ENCODE peak calls at places on chromosome 13, in five cellular contexts. B is activated CD8-positive, alpha-beta memory T cell treated with anti-CD3 and anti-CD28 coated beads for 48 hours; H is AG04450; E is glutamatergic neuron; K is heart right ventricle. Y is an unnamed sample.

GRCh38 chr13:20297181-20297580 is 65.1 kb upstream of the GJB6 start:
- DNase-seq in H (no peak), B (no peak), E (no peak), K (no peak), Y (no peak)

GRCh38 chr13:40562975-40563349 is 103.5 kb downstream of the FOXO1 start:
- DNase-seq in H (no peak), B (no peak), K (no peak), E (no peak), Y (no peak)

GRCh38 chr13:95931300-95932025 is 121.7 kb downstream of the UGGT2 start:
- DNase-seq in K (no peak), B (no peak), H (no peak), E (no peak), Y (no peak)

GRCh38 chr13:63274772-63275171 is 1859.1 kb upstream of the PCDH20 start:
- DNase-seq in K (no peak), E (no peak), B (no peak), H (no peak), Y (no peak)

GRCh38 chr13:111855016-111855590 is 211.8 kb upstream of the SOX1 start:
- DNase-seq in B (no peak), H (no peak), K (no peak), E (no peak), Y (no peak)

GRCh38 chr13:79679334-79679733 is 198.4 kb downstream of the NDFIP2 start:
- DNase-seq in H (peak; percentile 26), E (peak; percentile 76), K (peak; percentile 44), B (no peak), Y (peak; percentile 88)

GRCh38 chr13:50222569-50223332 is 207.5 kb downstream of the KCNRG start:
- DNase-seq in E (no peak), H (no peak), B (no peak), K (peak; percentile 76), Y (no peak)

GRCh38 chr13:72920097-72920496 is 138.2 kb downstream of the PIBF1 start:
- DNase-seq in K (no peak), B (no peak), E (no peak), H (no peak), Y (no peak)